ENCODE peak calls at places on chromosomes 5 and 9, in six cellular contexts. S, B, Y, E, M and I are unnamed samples.

GRCh38 chr9:1591310-1591709 is 423.8 kb upstream of the SMARCA2 start:
- DNase-seq in S (no peak), B (no peak), Y (no peak), E (no peak), M (no peak), I (no peak)

GRCh38 chr5:120304653-120305052 is 159.4 kb upstream of the PRR16 start:
- DNase-seq in S (no peak), B (no peak), Y (no peak), E (peak; percentile 83), M (no peak), I (peak; percentile 65)

GRCh38 chr5:152061095-152061494 is 136.4 kb upstream of the GLRA1 start:
- DNase-seq in S (no peak), B (no peak), Y (no peak), E (no peak), M (no peak), I (no peak)

GRCh38 chr5:96509721-96510383 is 76.8 kb upstream of the PCSK1 start:
- DNase-seq in S (no peak), B (no peak), Y (no peak), E (peak; percentile 97), M (no peak), I (peak; percentile 96)

GRCh38 chr5:57779383-57780223 is 297.0 kb upstream of the ACTBL2 start:
- DNase-seq in S (peak; percentile 57), B (peak; percentile 32), Y (peak; percentile 49), E (peak; percentile 83), M (peak; percentile 56), I (peak; percentile 76)

GRCh38 chr5:22560115-22560514 is 293.0 kb downstream of the CDH12 start:
- DNase-seq in S (no peak), B (no peak), Y (no peak), E (peak; percentile 97), M (peak; percentile 33), I (peak; percentile 79)

GRCh38 chr5:14879985-14880589 is 8.5 kb upstream of the ANKH start:
- DNase-seq in S (no peak), B (no peak), Y (no peak), E (peak; percentile 70), M (no peak), I (peak; percentile 43)

GRCh38 chr9:134386951-134387831 is 60.9 kb downstream of the RXRA start:
- DNase-seq in S (no peak), B (no peak), Y (no peak), E (peak; percentile 24), M (no peak), I (no peak)

GRCh38 chr9:124389146-124389939 is 25.9 kb downstream of the PSMB7 start:
- DNase-seq in S (no peak), B (no peak), Y (no peak), E (no peak), M (no peak), I (no peak)

DNA sequence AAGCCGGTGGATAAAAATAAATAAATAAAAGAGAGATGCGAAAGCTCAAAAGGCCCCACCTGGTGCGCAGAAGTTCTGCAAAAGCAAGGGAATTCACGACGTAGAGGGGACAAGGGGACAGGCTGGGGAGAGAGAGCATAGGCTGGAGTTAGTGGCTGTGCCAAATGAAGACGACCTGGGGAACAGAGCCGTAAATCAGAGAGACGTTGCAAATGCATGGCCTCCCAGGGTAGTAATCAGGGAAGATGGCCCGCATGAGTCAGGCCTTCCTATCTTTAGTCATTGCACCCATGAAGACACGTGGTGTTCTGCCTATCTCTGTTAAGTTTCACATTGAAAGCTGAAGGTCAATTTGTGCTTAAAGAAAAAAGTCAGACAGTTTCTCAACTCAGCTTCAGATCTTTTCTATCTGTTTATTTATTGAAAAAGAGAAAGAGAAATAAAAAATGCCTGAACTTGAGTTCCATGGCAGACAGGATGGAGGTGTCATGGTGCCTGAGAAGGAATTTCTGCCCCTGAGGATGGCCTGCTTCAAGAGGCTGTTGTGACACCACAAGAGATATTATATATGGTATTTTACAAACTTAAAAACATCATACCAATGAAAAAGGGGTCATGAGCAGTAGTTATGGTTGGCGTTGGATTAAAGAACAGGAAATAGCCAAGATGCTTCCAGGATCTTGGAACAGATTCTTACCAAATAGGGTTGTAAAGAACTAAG is 344.8 kb downstream of the GLIS3 start:
- DNase-seq in S (no peak), B (no peak), Y (no peak), E (peak; percentile 55), M (no peak), I (peak; percentile 89)
- H3K18ac ChIP-seq in S (peak overlapping the region; percentile 6), B (no peak overlapping the region), Y (no peak overlapping the region), E (peak overlapping the region; percentile 83), M (no peak overlapping the region), I (peak overlapping the region; percentile 40)

GRCh38 chr9:131396626-131397025 is 2.7 kb downstream of the PRRC2B start:
- DNase-seq in S (no peak), B (no peak), Y (no peak), E (no peak), M (no peak), I (no peak)

GRCh38 chr9:131395745-131396479 is 2.0 kb downstream of the PRRC2B start:
- DNase-seq in S (no peak), B (no peak), Y (no peak), E (no peak), M (no peak), I (no peak)

GRCh38 chr9:131394464-131395026 is 659 bp downstream of the PRRC2B start:
- DNase-seq in S (no peak), B (no peak), Y (peak; percentile 59), E (no peak), M (no peak), I (peak; percentile 79)

GRCh38 chr9:131393622-131394463 is at the start of gene PRRC2B:
- DNase-seq in S (peak; percentile 94), B (peak; percentile 96), Y (peak; percentile 87), E (peak; percentile 62), M (peak; percentile 63), I (peak; percentile 82)

DNA sequence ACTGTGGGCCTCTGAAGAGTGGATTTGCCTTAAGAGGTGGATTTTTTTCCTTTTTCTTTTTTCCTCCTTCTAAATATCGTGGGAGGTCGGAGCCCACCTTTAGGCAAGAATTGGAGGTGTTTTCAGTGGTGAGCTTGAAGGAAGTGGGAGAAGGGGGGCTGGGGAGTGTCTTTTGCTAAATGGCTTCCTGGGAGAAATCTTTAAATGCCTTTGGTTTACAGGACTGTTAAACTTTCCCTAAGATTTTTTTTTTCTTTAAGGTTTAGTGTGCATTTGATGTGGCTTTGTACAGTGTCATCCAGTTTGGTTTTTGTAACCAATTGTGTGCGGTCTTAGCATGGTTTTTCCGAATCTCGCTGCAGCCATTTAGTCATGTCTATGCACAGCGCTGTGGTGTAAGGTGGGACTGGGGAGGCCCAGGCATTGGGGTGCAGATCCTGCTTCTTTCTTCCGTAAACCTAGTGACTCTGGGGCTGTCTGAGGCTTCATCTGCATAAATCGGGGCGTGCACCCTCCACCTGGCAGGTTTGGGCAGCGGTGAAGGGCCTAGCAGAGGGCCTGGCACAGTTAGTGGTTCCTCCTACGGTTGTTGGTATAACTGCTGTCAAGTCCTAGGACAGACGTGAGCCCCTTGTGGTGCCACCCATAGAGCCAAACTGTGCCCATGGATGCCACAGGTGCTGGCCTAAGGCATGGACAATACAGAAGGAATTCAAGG is 1.3 kb downstream of the PRRC2B start:
- DNase-seq in S (no peak), B (peak; percentile 68), Y (peak; percentile 71), E (no peak), M (no peak), I (peak; percentile 65)
- H2BK5ac ChIP-seq in S (peak overlapping the region; percentile 42), B (no peak overlapping the region), Y (peak overlapping the region; percentile 86), E (peak overlapping the region; percentile 72), M (peak overlapping the region; percentile 96), I (peak overlapping the region; percentile 97)

DNA sequence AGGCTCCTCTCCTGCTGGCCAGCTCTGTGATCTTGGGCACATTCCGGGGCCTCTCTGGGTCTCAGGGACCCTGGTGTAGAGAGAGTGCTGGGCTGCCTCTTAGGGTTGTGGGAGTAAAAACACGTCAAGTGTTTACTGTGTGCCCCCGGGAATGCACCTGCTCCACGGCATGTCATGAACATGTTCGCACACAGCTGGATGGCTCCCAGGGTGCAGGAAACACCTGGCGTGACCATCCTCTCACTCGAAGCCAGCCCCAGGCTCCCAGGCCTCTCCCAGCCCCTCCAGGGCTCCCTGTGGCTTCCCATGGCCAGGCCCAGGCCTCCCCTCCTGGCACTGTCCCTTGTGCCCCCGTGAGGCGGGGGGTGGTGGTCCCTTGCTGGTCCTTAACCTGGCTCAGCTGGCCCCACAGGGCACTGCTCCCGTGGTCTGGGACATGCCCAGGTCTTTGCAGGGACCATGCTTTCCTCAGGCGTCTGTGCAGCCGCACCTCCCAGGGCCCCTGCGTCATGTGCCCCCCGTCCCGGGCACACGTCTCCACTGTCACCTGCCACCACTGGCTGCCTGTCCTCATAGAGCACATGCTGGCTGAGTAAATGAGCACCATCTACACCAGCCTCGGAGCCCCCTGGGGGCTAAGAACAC is 44.9 kb downstream of the SLC6A3 start:
- DNase-seq in S (no peak), B (no peak), Y (no peak), E (no peak), M (no peak), I (no peak)
- H4K91ac ChIP-seq in S (no peak overlapping the region), B (no peak overlapping the region), Y (no peak overlapping the region), E (no peak overlapping the region), M (no peak overlapping the region), I (no peak overlapping the region)

GRCh38 chr5:107277485-107278040 is 393.2 kb downstream of the EFNA5 start:
- DNase-seq in S (no peak), B (no peak), Y (no peak), E (no peak), M (no peak), I (no peak)

GRCh38 chr5:107274576-107274975 is 396.2 kb downstream of the EFNA5 start:
- DNase-seq in S (no peak), B (no peak), Y (no peak), E (peak; percentile 11), M (no peak), I (no peak)

GRCh38 chr5:107272954-107273353 is 397.8 kb downstream of the EFNA5 start:
- DNase-seq in S (no peak), B (no peak), Y (no peak), E (no peak), M (no peak), I (no peak)

GRCh38 chr5:107272509-107272908 is 398.2 kb downstream of the EFNA5 start:
- DNase-seq in S (no peak), B (no peak), Y (no peak), E (no peak), M (no peak), I (no peak)

DNA sequence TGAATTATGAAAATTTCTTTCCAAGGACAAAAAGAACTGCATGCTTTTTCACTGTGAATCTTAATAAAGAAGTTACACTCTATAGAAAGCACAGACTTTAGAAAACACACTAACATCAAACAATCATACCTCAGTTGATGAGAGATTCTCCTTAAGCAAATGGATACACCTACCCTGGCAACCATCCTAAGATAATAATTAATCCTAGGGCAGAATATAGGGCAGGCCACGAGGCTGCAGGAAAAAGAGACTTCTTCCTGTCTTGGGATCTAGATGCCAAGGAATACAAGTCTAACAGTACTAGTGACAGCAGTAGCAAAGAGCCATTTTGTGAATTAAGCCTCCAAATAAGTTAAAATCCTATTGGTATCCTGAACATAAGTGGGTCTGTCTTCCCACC is 395.4 kb downstream of the EFNA5 start:
- DNase-seq in S (no peak), B (no peak), Y (no peak), E (no peak), M (no peak), I (no peak)
- H3K18ac ChIP-seq in S (no peak overlapping the region), B (no peak overlapping the region), Y (no peak overlapping the region), E (no peak overlapping the region), M (no peak overlapping the region), I (no peak overlapping the region)

GRCh38 chr5:65027149-65027548 is 258.4 kb downstream of the CWC27 start:
- DNase-seq in S (no peak), B (no peak), Y (no peak), E (no peak), M (no peak), I (no peak)
- H2BK5ac ChIP-seq in S (no peak overlapping the region), B (no peak overlapping the region), Y (no peak overlapping the region), E (no peak overlapping the region), M (peak overlapping the region; percentile 93), I (no peak overlapping the region)